ENCODE peak calls at places on chromosomes 2 and 18, in nine cellular contexts. One of them, this sample, is unnamed.

GRCh38 chr2:48712151-48712550 is 43.4 kb downstream of the LHCGR start:
- DNase-seq in GM12865: no peak
- DNase-seq in stimulated activated CD4-positive, alpha-beta T cell treated with anti-CD3 and anti-CD28 coated beads, Interleukin-2, amount 100 ng/mL, for 24 hours: no peak
- DNase-seq in GDM1: no peak
- DNase-seq in left lung: no peak
- DNase-seq in activated gamma-delta T cell treated with anti-CD3 and anti-CD28 coated beads, Interleukin-2, amount 50 U/mL, for 16 hours: no peak
- DNase-seq in progenitor cell of endocrine pancreas: no peak
- DNase-seq in CD8-positive, alpha-beta memory T cell: no peak
- DNase-seq in stimulated activated CD8-positive, alpha-beta memory T cell treated with anti-CD3 and anti-CD28 coated beads, Interleukin-4, amount 100 ng/mL, for 24 hours: no peak
- DNase-seq in this sample: no peak

GRCh38 chr2:172478353-172478752 is 51.0 kb downstream of the ITGA6 start:
- DNase-seq in GM12865: no peak
- DNase-seq in stimulated activated CD4-positive, alpha-beta T cell treated with anti-CD3 and anti-CD28 coated beads, Interleukin-2, amount 100 ng/mL, for 24 hours: no peak
- DNase-seq in GDM1: no peak
- DNase-seq in left lung: no peak
- DNase-seq in activated gamma-delta T cell treated with anti-CD3 and anti-CD28 coated beads, Interleukin-2, amount 50 U/mL, for 16 hours: no peak
- DNase-seq in progenitor cell of endocrine pancreas: no peak
- DNase-seq in CD8-positive, alpha-beta memory T cell: no peak
- DNase-seq in stimulated activated CD8-positive, alpha-beta memory T cell treated with anti-CD3 and anti-CD28 coated beads, Interleukin-4, amount 100 ng/mL, for 24 hours: no peak
- DNase-seq in this sample: no peak

GRCh38 chr2:193841389-193842150 is 1646.8 kb upstream of the TMEFF2 start:
- DNase-seq in GM12865: no peak
- DNase-seq in stimulated activated CD4-positive, alpha-beta T cell treated with anti-CD3 and anti-CD28 coated beads, Interleukin-2, amount 100 ng/mL, for 24 hours: no peak
- DNase-seq in GDM1: no peak
- DNase-seq in left lung: no peak
- DNase-seq in activated gamma-delta T cell treated with anti-CD3 and anti-CD28 coated beads, Interleukin-2, amount 50 U/mL, for 16 hours: no peak
- DNase-seq in progenitor cell of endocrine pancreas: no peak
- DNase-seq in CD8-positive, alpha-beta memory T cell: no peak
- DNase-seq in stimulated activated CD8-positive, alpha-beta memory T cell treated with anti-CD3 and anti-CD28 coated beads, Interleukin-4, amount 100 ng/mL, for 24 hours: no peak
- DNase-seq in this sample: no peak

GRCh38 chr2:47741637-47742036 is 41.3 kb upstream of the MSH6 start:
- DNase-seq in GM12865: peak; percentile 45
- DNase-seq in stimulated activated CD4-positive, alpha-beta T cell treated with anti-CD3 and anti-CD28 coated beads, Interleukin-2, amount 100 ng/mL, for 24 hours: no peak
- DNase-seq in GDM1: no peak
- DNase-seq in left lung: no peak
- DNase-seq in activated gamma-delta T cell treated with anti-CD3 and anti-CD28 coated beads, Interleukin-2, amount 50 U/mL, for 16 hours: no peak
- DNase-seq in progenitor cell of endocrine pancreas: no peak
- DNase-seq in CD8-positive, alpha-beta memory T cell: no peak
- DNase-seq in stimulated activated CD8-positive, alpha-beta memory T cell treated with anti-CD3 and anti-CD28 coated beads, Interleukin-4, amount 100 ng/mL, for 24 hours: no peak
- DNase-seq in this sample: no peak

GRCh38 chr2:20103514-20103913 is 52.1 kb upstream of the LAPTM4A start:
- DNase-seq in GM12865: peak; percentile 33
- DNase-seq in stimulated activated CD4-positive, alpha-beta T cell treated with anti-CD3 and anti-CD28 coated beads, Interleukin-2, amount 100 ng/mL, for 24 hours: no peak
- DNase-seq in GDM1: no peak
- DNase-seq in left lung: no peak
- DNase-seq in activated gamma-delta T cell treated with anti-CD3 and anti-CD28 coated beads, Interleukin-2, amount 50 U/mL, for 16 hours: no peak
- DNase-seq in progenitor cell of endocrine pancreas: no peak
- DNase-seq in CD8-positive, alpha-beta memory T cell: no peak
- DNase-seq in stimulated activated CD8-positive, alpha-beta memory T cell treated with anti-CD3 and anti-CD28 coated beads, Interleukin-4, amount 100 ng/mL, for 24 hours: no peak
- DNase-seq in this sample: no peak

GRCh38 chr2:233013027-233013461 is at the start of gene NGEF:
- DNase-seq in GM12865: no peak
- DNase-seq in stimulated activated CD4-positive, alpha-beta T cell treated with anti-CD3 and anti-CD28 coated beads, Interleukin-2, amount 100 ng/mL, for 24 hours: no peak
- DNase-seq in GDM1: no peak
- DNase-seq in left lung: no peak
- DNase-seq in activated gamma-delta T cell treated with anti-CD3 and anti-CD28 coated beads, Interleukin-2, amount 50 U/mL, for 16 hours: no peak
- DNase-seq in progenitor cell of endocrine pancreas: no peak
- DNase-seq in CD8-positive, alpha-beta memory T cell: no peak
- DNase-seq in stimulated activated CD8-positive, alpha-beta memory T cell treated with anti-CD3 and anti-CD28 coated beads, Interleukin-4, amount 100 ng/mL, for 24 hours: no peak
- DNase-seq in this sample: peak; percentile 48

GRCh38 chr2:129191530-129191929 is 787.9 kb upstream of the RAB6C start:
- DNase-seq in GM12865: no peak
- DNase-seq in stimulated activated CD4-positive, alpha-beta T cell treated with anti-CD3 and anti-CD28 coated beads, Interleukin-2, amount 100 ng/mL, for 24 hours: no peak
- DNase-seq in GDM1: no peak
- DNase-seq in left lung: no peak
- DNase-seq in activated gamma-delta T cell treated with anti-CD3 and anti-CD28 coated beads, Interleukin-2, amount 50 U/mL, for 16 hours: no peak
- DNase-seq in progenitor cell of endocrine pancreas: no peak
- DNase-seq in CD8-positive, alpha-beta memory T cell: no peak
- DNase-seq in stimulated activated CD8-positive, alpha-beta memory T cell treated with anti-CD3 and anti-CD28 coated beads, Interleukin-4, amount 100 ng/mL, for 24 hours: no peak
- DNase-seq in this sample: no peak

GRCh38 chr2:230225486-230225885 is at the start of gene SP140:
- DNase-seq in GM12865: peak; percentile 92
- DNase-seq in stimulated activated CD4-positive, alpha-beta T cell treated with anti-CD3 and anti-CD28 coated beads, Interleukin-2, amount 100 ng/mL, for 24 hours: peak; percentile 73
- DNase-seq in GDM1: no peak
- DNase-seq in left lung: peak; percentile 83
- DNase-seq in activated gamma-delta T cell treated with anti-CD3 and anti-CD28 coated beads, Interleukin-2, amount 50 U/mL, for 16 hours: peak; percentile 57
- DNase-seq in progenitor cell of endocrine pancreas: no peak
- DNase-seq in CD8-positive, alpha-beta memory T cell: peak; percentile 86
- DNase-seq in stimulated activated CD8-positive, alpha-beta memory T cell treated with anti-CD3 and anti-CD28 coated beads, Interleukin-4, amount 100 ng/mL, for 24 hours: peak; percentile 49
- DNase-seq in this sample: no peak

GRCh38 chr2:31286961-31287550 is 53.1 kb downstream of the EHD3 start:
- DNase-seq in GM12865: no peak
- DNase-seq in stimulated activated CD4-positive, alpha-beta T cell treated with anti-CD3 and anti-CD28 coated beads, Interleukin-2, amount 100 ng/mL, for 24 hours: no peak
- DNase-seq in GDM1: no peak
- DNase-seq in left lung: no peak
- DNase-seq in activated gamma-delta T cell treated with anti-CD3 and anti-CD28 coated beads, Interleukin-2, amount 50 U/mL, for 16 hours: no peak
- DNase-seq in progenitor cell of endocrine pancreas: no peak
- DNase-seq in CD8-positive, alpha-beta memory T cell: no peak
- DNase-seq in stimulated activated CD8-positive, alpha-beta memory T cell treated with anti-CD3 and anti-CD28 coated beads, Interleukin-4, amount 100 ng/mL, for 24 hours: no peak
- DNase-seq in this sample: no peak

GRCh38 chr2:203783496-203784203 is 77.2 kb downstream of the CD28 start:
- DNase-seq in GM12865: no peak
- DNase-seq in stimulated activated CD4-positive, alpha-beta T cell treated with anti-CD3 and anti-CD28 coated beads, Interleukin-2, amount 100 ng/mL, for 24 hours: no peak
- DNase-seq in GDM1: no peak
- DNase-seq in left lung: no peak
- DNase-seq in activated gamma-delta T cell treated with anti-CD3 and anti-CD28 coated beads, Interleukin-2, amount 50 U/mL, for 16 hours: no peak
- DNase-seq in progenitor cell of endocrine pancreas: no peak
- DNase-seq in CD8-positive, alpha-beta memory T cell: no peak
- DNase-seq in stimulated activated CD8-positive, alpha-beta memory T cell treated with anti-CD3 and anti-CD28 coated beads, Interleukin-4, amount 100 ng/mL, for 24 hours: no peak
- DNase-seq in this sample: no peak

GRCh38 chr18:30280861-30281470 is 761.6 kb downstream of the DSC3 start:
- DNase-seq in GM12865: peak; percentile 37
- DNase-seq in stimulated activated CD4-positive, alpha-beta T cell treated with anti-CD3 and anti-CD28 coated beads, Interleukin-2, amount 100 ng/mL, for 24 hours: no peak
- DNase-seq in GDM1: no peak
- DNase-seq in left lung: no peak
- DNase-seq in activated gamma-delta T cell treated with anti-CD3 and anti-CD28 coated beads, Interleukin-2, amount 50 U/mL, for 16 hours: no peak
- DNase-seq in progenitor cell of endocrine pancreas: no peak
- DNase-seq in CD8-positive, alpha-beta memory T cell: no peak
- DNase-seq in stimulated activated CD8-positive, alpha-beta memory T cell treated with anti-CD3 and anti-CD28 coated beads, Interleukin-4, amount 100 ng/mL, for 24 hours: no peak
- DNase-seq in this sample: no peak

GRCh38 chr2:5021148-5021547 is 671.0 kb upstream of the SOX11 start:
- DNase-seq in GM12865: no peak
- DNase-seq in stimulated activated CD4-positive, alpha-beta T cell treated with anti-CD3 and anti-CD28 coated beads, Interleukin-2, amount 100 ng/mL, for 24 hours: no peak
- DNase-seq in GDM1: no peak
- DNase-seq in left lung: no peak
- DNase-seq in activated gamma-delta T cell treated with anti-CD3 and anti-CD28 coated beads, Interleukin-2, amount 50 U/mL, for 16 hours: no peak
- DNase-seq in progenitor cell of endocrine pancreas: no peak
- DNase-seq in CD8-positive, alpha-beta memory T cell: no peak
- DNase-seq in stimulated activated CD8-positive, alpha-beta memory T cell treated with anti-CD3 and anti-CD28 coated beads, Interleukin-4, amount 100 ng/mL, for 24 hours: no peak
- DNase-seq in this sample: no peak

GRCh38 chr2:14867853-14868252 is 235.3 kb downstream of the LRATD1 start:
- DNase-seq in GM12865: no peak
- DNase-seq in stimulated activated CD4-positive, alpha-beta T cell treated with anti-CD3 and anti-CD28 coated beads, Interleukin-2, amount 100 ng/mL, for 24 hours: no peak
- DNase-seq in GDM1: no peak
- DNase-seq in left lung: no peak
- DNase-seq in activated gamma-delta T cell treated with anti-CD3 and anti-CD28 coated beads, Interleukin-2, amount 50 U/mL, for 16 hours: no peak
- DNase-seq in progenitor cell of endocrine pancreas: no peak
- DNase-seq in CD8-positive, alpha-beta memory T cell: no peak
- DNase-seq in stimulated activated CD8-positive, alpha-beta memory T cell treated with anti-CD3 and anti-CD28 coated beads, Interleukin-4, amount 100 ng/mL, for 24 hours: no peak
- DNase-seq in this sample: no peak

GRCh38 chr18:8480506-8481328 is 128.5 kb upstream of the RAB12 start:
- DNase-seq in GM12865: peak; percentile 33
- DNase-seq in stimulated activated CD4-positive, alpha-beta T cell treated with anti-CD3 and anti-CD28 coated beads, Interleukin-2, amount 100 ng/mL, for 24 hours: no peak
- DNase-seq in GDM1: no peak
- DNase-seq in left lung: no peak
- DNase-seq in activated gamma-delta T cell treated with anti-CD3 and anti-CD28 coated beads, Interleukin-2, amount 50 U/mL, for 16 hours: no peak
- DNase-seq in progenitor cell of endocrine pancreas: peak; percentile 35
- DNase-seq in CD8-positive, alpha-beta memory T cell: no peak
- DNase-seq in stimulated activated CD8-positive, alpha-beta memory T cell treated with anti-CD3 and anti-CD28 coated beads, Interleukin-4, amount 100 ng/mL, for 24 hours: no peak
- DNase-seq in this sample: no peak

GRCh38 chr2:235521844-235522243 is 28.0 kb downstream of the AGAP1 start:
- DNase-seq in GM12865: no peak
- DNase-seq in stimulated activated CD4-positive, alpha-beta T cell treated with anti-CD3 and anti-CD28 coated beads, Interleukin-2, amount 100 ng/mL, for 24 hours: no peak
- DNase-seq in GDM1: no peak
- DNase-seq in left lung: no peak
- DNase-seq in activated gamma-delta T cell treated with anti-CD3 and anti-CD28 coated beads, Interleukin-2, amount 50 U/mL, for 16 hours: no peak
- DNase-seq in progenitor cell of endocrine pancreas: no peak
- DNase-seq in CD8-positive, alpha-beta memory T cell: no peak
- DNase-seq in stimulated activated CD8-positive, alpha-beta memory T cell treated with anti-CD3 and anti-CD28 coated beads, Interleukin-4, amount 100 ng/mL, for 24 hours: no peak
- DNase-seq in this sample: no peak

GRCh38 chr2:24892928-24893327 is 27.1 kb downstream of the ADCY3 start:
- DNase-seq in GM12865: no peak
- DNase-seq in stimulated activated CD4-positive, alpha-beta T cell treated with anti-CD3 and anti-CD28 coated beads, Interleukin-2, amount 100 ng/mL, for 24 hours: no peak
- DNase-seq in GDM1: no peak
- DNase-seq in left lung: no peak
- DNase-seq in activated gamma-delta T cell treated with anti-CD3 and anti-CD28 coated beads, Interleukin-2, amount 50 U/mL, for 16 hours: no peak
- DNase-seq in progenitor cell of endocrine pancreas: no peak
- DNase-seq in CD8-positive, alpha-beta memory T cell: no peak
- DNase-seq in stimulated activated CD8-positive, alpha-beta memory T cell treated with anti-CD3 and anti-CD28 coated beads, Interleukin-4, amount 100 ng/mL, for 24 hours: no peak
- DNase-seq in this sample: no peak

GRCh38 chr2:99858951-99859596 is 283.3 kb downstream of the AFF3 start:
- DNase-seq in GM12865: no peak
- DNase-seq in stimulated activated CD4-positive, alpha-beta T cell treated with anti-CD3 and anti-CD28 coated beads, Interleukin-2, amount 100 ng/mL, for 24 hours: no peak
- DNase-seq in GDM1: no peak
- DNase-seq in left lung: no peak
- DNase-seq in activated gamma-delta T cell treated with anti-CD3 and anti-CD28 coated beads, Interleukin-2, amount 50 U/mL, for 16 hours: no peak
- DNase-seq in progenitor cell of endocrine pancreas: no peak
- DNase-seq in CD8-positive, alpha-beta memory T cell: no peak
- DNase-seq in stimulated activated CD8-positive, alpha-beta memory T cell treated with anti-CD3 and anti-CD28 coated beads, Interleukin-4, amount 100 ng/mL, for 24 hours: no peak
- DNase-seq in this sample: no peak

GRCh38 chr18:2826581-2826980 is 20.2 kb upstream of the EMILIN2 start:
- DNase-seq in GM12865: no peak
- DNase-seq in stimulated activated CD4-positive, alpha-beta T cell treated with anti-CD3 and anti-CD28 coated beads, Interleukin-2, amount 100 ng/mL, for 24 hours: no peak
- DNase-seq in GDM1: no peak
- DNase-seq in left lung: no peak
- DNase-seq in activated gamma-delta T cell treated with anti-CD3 and anti-CD28 coated beads, Interleukin-2, amount 50 U/mL, for 16 hours: no peak
- DNase-seq in progenitor cell of endocrine pancreas: no peak
- DNase-seq in CD8-positive, alpha-beta memory T cell: no peak
- DNase-seq in stimulated activated CD8-positive, alpha-beta memory T cell treated with anti-CD3 and anti-CD28 coated beads, Interleukin-4, amount 100 ng/mL, for 24 hours: no peak
- DNase-seq in this sample: no peak

GRCh38 chr2:20282916-20283592 is 58.1 kb upstream of the SDC1 start:
- DNase-seq in GM12865: no peak
- DNase-seq in stimulated activated CD4-positive, alpha-beta T cell treated with anti-CD3 and anti-CD28 coated beads, Interleukin-2, amount 100 ng/mL, for 24 hours: no peak
- DNase-seq in GDM1: no peak
- DNase-seq in left lung: no peak
- DNase-seq in activated gamma-delta T cell treated with anti-CD3 and anti-CD28 coated beads, Interleukin-2, amount 50 U/mL, for 16 hours: no peak
- DNase-seq in progenitor cell of endocrine pancreas: no peak
- DNase-seq in CD8-positive, alpha-beta memory T cell: no peak
- DNase-seq in stimulated activated CD8-positive, alpha-beta memory T cell treated with anti-CD3 and anti-CD28 coated beads, Interleukin-4, amount 100 ng/mL, for 24 hours: no peak
- DNase-seq in this sample: no peak

GRCh38 chr2:69237070-69237670 is 149.9 kb downstream of the GFPT1 start:
- DNase-seq in GM12865: no peak
- DNase-seq in stimulated activated CD4-positive, alpha-beta T cell treated with anti-CD3 and anti-CD28 coated beads, Interleukin-2, amount 100 ng/mL, for 24 hours: no peak
- DNase-seq in GDM1: no peak
- DNase-seq in left lung: no peak
- DNase-seq in activated gamma-delta T cell treated with anti-CD3 and anti-CD28 coated beads, Interleukin-2, amount 50 U/mL, for 16 hours: no peak
- DNase-seq in progenitor cell of endocrine pancreas: no peak
- DNase-seq in CD8-positive, alpha-beta memory T cell: no peak
- DNase-seq in stimulated activated CD8-positive, alpha-beta memory T cell treated with anti-CD3 and anti-CD28 coated beads, Interleukin-4, amount 100 ng/mL, for 24 hours: no peak
- DNase-seq in this sample: no peak

GRCh38 chr2:215136669-215137328 is 1.6 kb downstream of the ABCA12 start:
- DNase-seq in GM12865: peak; percentile 90
- DNase-seq in stimulated activated CD4-positive, alpha-beta T cell treated with anti-CD3 and anti-CD28 coated beads, Interleukin-2, amount 100 ng/mL, for 24 hours: no peak
- DNase-seq in GDM1: no peak
- DNase-seq in left lung: no peak
- DNase-seq in activated gamma-delta T cell treated with anti-CD3 and anti-CD28 coated beads, Interleukin-2, amount 50 U/mL, for 16 hours: no peak
- DNase-seq in progenitor cell of endocrine pancreas: no peak
- DNase-seq in CD8-positive, alpha-beta memory T cell: no peak
- DNase-seq in stimulated activated CD8-positive, alpha-beta memory T cell treated with anti-CD3 and anti-CD28 coated beads, Interleukin-4, amount 100 ng/mL, for 24 hours: no peak
- DNase-seq in this sample: no peak

GRCh38 chr18:67665266-67665665 is 148.7 kb upstream of the DSEL start:
- DNase-seq in GM12865: no peak
- DNase-seq in stimulated activated CD4-positive, alpha-beta T cell treated with anti-CD3 and anti-CD28 coated beads, Interleukin-2, amount 100 ng/mL, for 24 hours: no peak
- DNase-seq in GDM1: no peak
- DNase-seq in left lung: no peak
- DNase-seq in activated gamma-delta T cell treated with anti-CD3 and anti-CD28 coated beads, Interleukin-2, amount 50 U/mL, for 16 hours: no peak
- DNase-seq in progenitor cell of endocrine pancreas: no peak
- DNase-seq in CD8-positive, alpha-beta memory T cell: no peak
- DNase-seq in stimulated activated CD8-positive, alpha-beta memory T cell treated with anti-CD3 and anti-CD28 coated beads, Interleukin-4, amount 100 ng/mL, for 24 hours: no peak
- DNase-seq in this sample: no peak

This sample was measured in tibial artery.